ENCODE peak calls at places on chromosomes 5 and 9, in four cellular contexts. One of them, this sample, is unnamed.
A peak's percentile ranks its signal among the peaks of the same experiment; 100 is the strongest.

GRCh38 chr5:152864447-152864846 is 459.4 kb upstream of the NMUR2 start:
- DNase-seq in GM03348: no peak
- DNase-seq in lung: no peak
- DNase-seq in T47D: no peak
- DNase-seq in this sample: no peak

GRCh38 chr9:129887210-129888084 is 52.2 kb downstream of the USP20 start:
- DNase-seq in GM03348: no peak
- DNase-seq in lung: no peak
- DNase-seq in T47D: no peak
- DNase-seq in this sample: no peak

GRCh38 chr9:123131258-123131657 is 97.8 kb downstream of the GPR21 start:
- DNase-seq in GM03348: peak; percentile 74
- DNase-seq in lung: no peak
- DNase-seq in T47D: no peak
- DNase-seq in this sample: no peak

GRCh38 chr5:129541648-129542251 is 81.7 kb downstream of the ADAMTS19 start:
- DNase-seq in GM03348: no peak
- DNase-seq in lung: no peak
- DNase-seq in T47D: peak; percentile 76
- DNase-seq in this sample: no peak

GRCh38 chr9:34190996-34191892 is 12.4 kb downstream of the UBAP1 start:
- DNase-seq in GM03348: no peak
- DNase-seq in lung: no peak
- DNase-seq in T47D: peak; percentile 53
- DNase-seq in this sample: no peak

GRCh38 chr9:4970970-4971641 is 14.0 kb upstream of the JAK2 start:
- DNase-seq in GM03348: no peak
- DNase-seq in lung: no peak
- DNase-seq in T47D: no peak
- DNase-seq in this sample: no peak

GRCh38 chr9:78938821-78939220 is 632.9 kb upstream of the TLE4 start:
- DNase-seq in GM03348: no peak
- DNase-seq in lung: no peak
- DNase-seq in T47D: no peak
- DNase-seq in this sample: no peak

GRCh38 chr9:109277451-109277850 is 43.4 kb downstream of the EPB41L4B start:
- DNase-seq in GM03348: no peak
- DNase-seq in lung: no peak
- DNase-seq in T47D: no peak
- DNase-seq in this sample: no peak

GRCh38 chr5:36206913-36207312 is 34.8 kb downstream of the NADK2 start:
- DNase-seq in GM03348: no peak
- DNase-seq in lung: no peak
- DNase-seq in T47D: no peak
- DNase-seq in this sample: no peak

GRCh38 chr9:9892217-9892616 is 720.6 kb downstream of the PTPRD start:
- DNase-seq in GM03348: no peak
- DNase-seq in lung: no peak
- DNase-seq in T47D: no peak
- DNase-seq in this sample: no peak

GRCh38 chr5:20028506-20028905 is 40.5 kb upstream of the CDH18 start:
- DNase-seq in GM03348: no peak
- DNase-seq in lung: no peak
- DNase-seq in T47D: no peak
- DNase-seq in this sample: no peak

GRCh38 chr9:136665111-136665703 is 2.5 kb downstream of the EGFL7 start:
- DNase-seq in GM03348: no peak
- DNase-seq in lung: no peak
- DNase-seq in T47D: no peak
- DNase-seq in this sample: peak; percentile 96